ENCODE peak calls at places on chromosome 1, in ten cellular contexts. One of them, this sample, is unnamed.

GRCh38 chr1:54882483-54882882 is 4.5 kb downstream of the DHCR24 start:
- DNase-seq in astrocyte of the spinal cord: no peak
- DNase-seq in epithelial cell of esophagus: peak
- DNase-seq in GM12865: no peak
- DNase-seq in aorta: no peak
- DNase-seq in fibroblast of pulmonary artery: no peak
- DNase-seq in choroid plexus epithelial cell: peak
- DNase-seq in body of pancreas: no peak
- DNase-seq in AG10803: no peak
- DNase-seq in heart left ventricle: no peak
- DNase-seq in this sample: peak

GRCh38 chr1:26761217-26761616 is 26.5 kb upstream of the PIGV start:
- DNase-seq in epithelial cell of esophagus: no peak
- DNase-seq in heart left ventricle: no peak
- DNase-seq in body of pancreas: no peak
- DNase-seq in aorta: no peak
- DNase-seq in GM12865: no peak
- DNase-seq in fibroblast of pulmonary artery: no peak
- DNase-seq in astrocyte of the spinal cord: no peak
- DNase-seq in choroid plexus epithelial cell: no peak
- DNase-seq in AG10803: no peak
- DNase-seq in this sample: no peak

GRCh38 chr1:221697924-221698425 is 43.9 kb downstream of the DUSP10 start:
- DNase-seq in epithelial cell of esophagus: no peak
- DNase-seq in choroid plexus epithelial cell: peak
- DNase-seq in aorta: no peak
- DNase-seq in AG10803: peak
- DNase-seq in heart left ventricle: no peak
- DNase-seq in GM12865: no peak
- DNase-seq in astrocyte of the spinal cord: no peak
- DNase-seq in fibroblast of pulmonary artery: no peak
- DNase-seq in body of pancreas: no peak
- DNase-seq in this sample: no peak

GRCh38 chr1:100631015-100631521 is 88.5 kb upstream of the VCAM1 start:
- DNase-seq in body of pancreas: no peak
- DNase-seq in aorta: no peak
- DNase-seq in AG10803: peak
- DNase-seq in epithelial cell of esophagus: no peak
- DNase-seq in heart left ventricle: peak
- DNase-seq in fibroblast of pulmonary artery: peak
- DNase-seq in choroid plexus epithelial cell: peak
- DNase-seq in astrocyte of the spinal cord: peak
- DNase-seq in GM12865: no peak
- DNase-seq in this sample: no peak

GRCh38 chr1:189962171-189962570 is 515.5 kb downstream of the BRINP3 start:
- DNase-seq in body of pancreas: no peak
- DNase-seq in GM12865: no peak
- DNase-seq in aorta: no peak
- DNase-seq in fibroblast of pulmonary artery: peak
- DNase-seq in epithelial cell of esophagus: peak
- DNase-seq in AG10803: peak
- DNase-seq in choroid plexus epithelial cell: peak
- DNase-seq in heart left ventricle: no peak
- DNase-seq in astrocyte of the spinal cord: peak
- DNase-seq in this sample: no peak

GRCh38 chr1:156693858-156694562 is 11.4 kb downstream of the CRABP2 start:
- DNase-seq in aorta: no peak
- DNase-seq in fibroblast of pulmonary artery: no peak
- DNase-seq in astrocyte of the spinal cord: no peak
- DNase-seq in GM12865: no peak
- DNase-seq in choroid plexus epithelial cell: no peak
- DNase-seq in AG10803: no peak
- DNase-seq in body of pancreas: no peak
- DNase-seq in heart left ventricle: no peak
- DNase-seq in epithelial cell of esophagus: peak
- DNase-seq in this sample: no peak

GRCh38 chr1:220809187-220809550 is 22.5 kb downstream of the MTARC1 start:
- DNase-seq in AG10803: no peak
- DNase-seq in aorta: no peak
- DNase-seq in epithelial cell of esophagus: no peak
- DNase-seq in choroid plexus epithelial cell: no peak
- DNase-seq in fibroblast of pulmonary artery: no peak
- DNase-seq in heart left ventricle: no peak
- DNase-seq in GM12865: no peak
- DNase-seq in body of pancreas: no peak
- DNase-seq in astrocyte of the spinal cord: no peak
- DNase-seq in this sample: no peak

GRCh38 chr1:224219612-224220011 is 36.6 kb downstream of the DEGS1 start:
- DNase-seq in body of pancreas: peak
- DNase-seq in aorta: no peak
- DNase-seq in fibroblast of pulmonary artery: no peak
- DNase-seq in AG10803: no peak
- DNase-seq in choroid plexus epithelial cell: no peak
- DNase-seq in GM12865: no peak
- DNase-seq in astrocyte of the spinal cord: no peak
- DNase-seq in heart left ventricle: no peak
- DNase-seq in epithelial cell of esophagus: no peak
- DNase-seq in this sample: no peak

GRCh38 chr1:30125449-30126170 is 597.8 kb downstream of the MATN1 start:
- DNase-seq in GM12865: no peak
- DNase-seq in heart left ventricle: no peak
- DNase-seq in body of pancreas: no peak
- DNase-seq in astrocyte of the spinal cord: no peak
- DNase-seq in choroid plexus epithelial cell: no peak
- DNase-seq in epithelial cell of esophagus: no peak
- DNase-seq in fibroblast of pulmonary artery: no peak
- DNase-seq in AG10803: no peak
- DNase-seq in aorta: no peak
- DNase-seq in this sample: no peak

GRCh38 chr1:243253211-243253926 is 1.7 kb downstream of the CEP170 start:
- DNase-seq in heart left ventricle: no peak
- DNase-seq in astrocyte of the spinal cord: no peak
- DNase-seq in GM12865: peak
- DNase-seq in body of pancreas: no peak
- DNase-seq in choroid plexus epithelial cell: no peak
- DNase-seq in AG10803: peak
- DNase-seq in fibroblast of pulmonary artery: no peak
- DNase-seq in aorta: no peak
- DNase-seq in epithelial cell of esophagus: peak
- DNase-seq in this sample: no peak

GRCh38 chr1:20735581-20736111 is 3.1 kb upstream of the SH2D5 start:
- DNase-seq in heart left ventricle: no peak
- DNase-seq in body of pancreas: no peak
- DNase-seq in epithelial cell of esophagus: peak
- DNase-seq in choroid plexus epithelial cell: no peak
- DNase-seq in aorta: peak
- DNase-seq in astrocyte of the spinal cord: no peak
- DNase-seq in AG10803: no peak
- DNase-seq in fibroblast of pulmonary artery: peak
- DNase-seq in GM12865: no peak
- DNase-seq in this sample: no peak

GRCh38 chr1:206449566-206449965 is 20.7 kb upstream of the IKBKE start:
- DNase-seq in GM12865: no peak
- DNase-seq in heart left ventricle: no peak
- DNase-seq in epithelial cell of esophagus: no peak
- DNase-seq in astrocyte of the spinal cord: peak
- DNase-seq in body of pancreas: no peak
- DNase-seq in choroid plexus epithelial cell: peak
- DNase-seq in AG10803: no peak
- DNase-seq in fibroblast of pulmonary artery: no peak
- DNase-seq in aorta: no peak
- DNase-seq in this sample: no peak

GRCh38 chr1:188872376-188872775 is 1605.3 kb downstream of the BRINP3 start:
- DNase-seq in choroid plexus epithelial cell: no peak
- DNase-seq in astrocyte of the spinal cord: no peak
- DNase-seq in fibroblast of pulmonary artery: no peak
- DNase-seq in body of pancreas: no peak
- DNase-seq in GM12865: no peak
- DNase-seq in epithelial cell of esophagus: no peak
- DNase-seq in aorta: no peak
- DNase-seq in AG10803: no peak
- DNase-seq in heart left ventricle: no peak
- DNase-seq in this sample: no peak

GRCh38 chr1:150186789-150187559 is 37.3 kb downstream of the PLEKHO1 start:
- DNase-seq in fibroblast of pulmonary artery: peak
- DNase-seq in AG10803: peak
- DNase-seq in epithelial cell of esophagus: peak
- DNase-seq in GM12865: peak
- DNase-seq in astrocyte of the spinal cord: peak
- DNase-seq in body of pancreas: no peak
- DNase-seq in heart left ventricle: no peak
- DNase-seq in aorta: no peak
- DNase-seq in choroid plexus epithelial cell: peak
- DNase-seq in this sample: peak

DNA sequence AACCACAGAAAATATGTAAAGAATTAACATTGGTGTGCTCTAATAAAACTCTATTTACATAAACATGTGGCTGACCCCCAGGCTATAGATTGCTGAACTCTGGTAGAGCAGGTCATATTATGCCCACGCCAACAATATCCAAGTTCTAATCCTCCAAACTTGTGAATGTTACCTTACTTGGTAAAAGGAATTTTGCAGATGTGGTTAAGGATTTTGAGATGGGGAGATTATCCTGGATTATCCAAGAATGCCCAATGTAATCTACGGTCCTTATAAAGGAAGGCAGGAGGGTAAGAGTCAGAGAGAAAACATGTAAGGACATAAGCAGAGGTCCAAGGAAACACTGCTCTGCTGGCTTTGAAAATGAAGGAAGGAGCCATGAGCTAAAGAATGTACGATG is 200.9 kb downstream of the USH2A start:
- DNase-seq in heart left ventricle: no peak
- DNase-seq in epithelial cell of esophagus: no peak
- DNase-seq in AG10803: no peak
- DNase-seq in aorta: no peak
- DNase-seq in body of pancreas: no peak
- DNase-seq in fibroblast of pulmonary artery: no peak
- DNase-seq in GM12865: no peak
- DNase-seq in astrocyte of the spinal cord: no peak
- DNase-seq in choroid plexus epithelial cell: no peak
- DNase-seq in this sample: no peak
- H3K4me3 ChIP-seq in heart left ventricle: no peak
- H3K4me3 ChIP-seq in epithelial cell of esophagus: no peak
- H3K4me3 ChIP-seq in AG10803: no peak
- H3K4me3 ChIP-seq in aorta: no peak
- H3K4me3 ChIP-seq in body of pancreas: no peak
- H3K4me3 ChIP-seq in fibroblast of pulmonary artery: no peak
- H3K4me3 ChIP-seq in GM12865: no peak
- H3K4me3 ChIP-seq in astrocyte of the spinal cord: no peak
- H3K4me3 ChIP-seq in choroid plexus epithelial cell: no peak
- H3K4me3 ChIP-seq in this sample: no peak

GRCh38 chr1:203657735-203658134 is 31.1 kb downstream of the ATP2B4 start:
- DNase-seq in heart left ventricle: no peak
- DNase-seq in GM12865: no peak
- DNase-seq in fibroblast of pulmonary artery: no peak
- DNase-seq in AG10803: no peak
- DNase-seq in epithelial cell of esophagus: no peak
- DNase-seq in body of pancreas: no peak
- DNase-seq in astrocyte of the spinal cord: no peak
- DNase-seq in aorta: no peak
- DNase-seq in choroid plexus epithelial cell: no peak
- DNase-seq in this sample: no peak
- H3K4me3 ChIP-seq in heart left ventricle: no peak
- H3K4me3 ChIP-seq in GM12865: no peak
- H3K4me3 ChIP-seq in fibroblast of pulmonary artery: no peak
- H3K4me3 ChIP-seq in AG10803: no peak
- H3K4me3 ChIP-seq in epithelial cell of esophagus: no peak
- H3K4me3 ChIP-seq in body of pancreas: no peak
- H3K4me3 ChIP-seq in astrocyte of the spinal cord: no peak
- H3K4me3 ChIP-seq in aorta: no peak
- H3K4me3 ChIP-seq in choroid plexus epithelial cell: no peak
- H3K4me3 ChIP-seq in this sample: no peak

GRCh38 chr1:46409063-46409372 is 14.9 kb downstream of the FAAH start:
- DNase-seq in GM12865: no peak
- DNase-seq in body of pancreas: no peak
- DNase-seq in astrocyte of the spinal cord: no peak
- DNase-seq in epithelial cell of esophagus: no peak
- DNase-seq in fibroblast of pulmonary artery: no peak
- DNase-seq in heart left ventricle: no peak
- DNase-seq in aorta: peak
- DNase-seq in AG10803: no peak
- DNase-seq in choroid plexus epithelial cell: no peak
- DNase-seq in this sample: no peak

GRCh38 chr1:46411601-46412341 is 17.7 kb downstream of the FAAH start:
- DNase-seq in GM12865: no peak
- DNase-seq in aorta: peak
- DNase-seq in astrocyte of the spinal cord: no peak
- DNase-seq in fibroblast of pulmonary artery: no peak
- DNase-seq in AG10803: no peak
- DNase-seq in body of pancreas: no peak
- DNase-seq in epithelial cell of esophagus: no peak
- DNase-seq in choroid plexus epithelial cell: no peak
- DNase-seq in heart left ventricle: no peak
- DNase-seq in this sample: no peak

GRCh38 chr1:46410156-46411009 is 16.3 kb downstream of the FAAH start:
- DNase-seq in aorta: peak
- DNase-seq in heart left ventricle: no peak
- DNase-seq in epithelial cell of esophagus: no peak
- DNase-seq in body of pancreas: no peak
- DNase-seq in GM12865: no peak
- DNase-seq in choroid plexus epithelial cell: peak
- DNase-seq in astrocyte of the spinal cord: no peak
- DNase-seq in AG10803: no peak
- DNase-seq in fibroblast of pulmonary artery: peak
- DNase-seq in this sample: no peak

GRCh38 chr1:46412853-46413595 is 18.9 kb downstream of the FAAH start:
- DNase-seq in heart left ventricle: no peak
- DNase-seq in body of pancreas: no peak
- DNase-seq in fibroblast of pulmonary artery: no peak
- DNase-seq in astrocyte of the spinal cord: no peak
- DNase-seq in epithelial cell of esophagus: no peak
- DNase-seq in AG10803: no peak
- DNase-seq in GM12865: no peak
- DNase-seq in choroid plexus epithelial cell: no peak
- DNase-seq in aorta: no peak
- DNase-seq in this sample: no peak

GRCh38 chr1:46411010-46411405 is 16.9 kb downstream of the FAAH start:
- DNase-seq in GM12865: no peak
- DNase-seq in choroid plexus epithelial cell: no peak
- DNase-seq in body of pancreas: no peak
- DNase-seq in aorta: peak
- DNase-seq in AG10803: no peak
- DNase-seq in astrocyte of the spinal cord: no peak
- DNase-seq in fibroblast of pulmonary artery: no peak
- DNase-seq in epithelial cell of esophagus: no peak
- DNase-seq in heart left ventricle: no peak
- DNase-seq in this sample: no peak
- H3K4me3 ChIP-seq in GM12865: no peak
- H3K4me3 ChIP-seq in choroid plexus epithelial cell: no peak
- H3K4me3 ChIP-seq in body of pancreas: no peak
- H3K4me3 ChIP-seq in aorta: no peak
- H3K4me3 ChIP-seq in AG10803: no peak
- H3K4me3 ChIP-seq in astrocyte of the spinal cord: no peak
- H3K4me3 ChIP-seq in fibroblast of pulmonary artery: no peak
- H3K4me3 ChIP-seq in epithelial cell of esophagus: no peak
- H3K4me3 ChIP-seq in heart left ventricle: no peak
- H3K4me3 ChIP-seq in this sample: no peak

DNA sequence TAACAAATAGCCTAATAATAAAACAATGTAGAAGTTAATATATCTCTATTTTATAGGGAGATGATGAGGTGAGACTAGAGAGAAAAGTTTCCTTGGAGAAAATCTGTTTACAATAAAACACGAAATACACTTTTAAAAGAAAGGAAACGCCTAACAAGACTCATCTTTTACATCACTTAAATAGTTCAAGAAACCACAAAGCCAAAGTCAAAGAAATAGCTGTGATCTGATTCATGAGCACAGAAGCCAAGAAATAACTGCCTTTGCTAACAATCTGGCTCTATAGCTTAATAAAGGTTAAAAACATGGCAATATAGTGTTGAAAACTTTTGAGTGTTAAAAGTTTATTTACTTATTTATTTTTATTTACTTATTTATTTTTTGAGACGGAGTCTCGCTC is 61.5 kb downstream of the TOR3A start:
- DNase-seq in heart left ventricle: no peak
- DNase-seq in aorta: no peak
- DNase-seq in AG10803: peak
- DNase-seq in body of pancreas: no peak
- DNase-seq in epithelial cell of esophagus: peak
- DNase-seq in fibroblast of pulmonary artery: peak
- DNase-seq in astrocyte of the spinal cord: peak
- DNase-seq in choroid plexus epithelial cell: peak
- DNase-seq in GM12865: no peak
- DNase-seq in this sample: no peak
- H3K4me3 ChIP-seq in heart left ventricle: no peak
- H3K4me3 ChIP-seq in aorta: no peak
- H3K4me3 ChIP-seq in AG10803: no peak
- H3K4me3 ChIP-seq in body of pancreas: no peak
- H3K4me3 ChIP-seq in epithelial cell of esophagus: peak
- H3K4me3 ChIP-seq in fibroblast of pulmonary artery: peak
- H3K4me3 ChIP-seq in astrocyte of the spinal cord: peak
- H3K4me3 ChIP-seq in choroid plexus epithelial cell: no peak
- H3K4me3 ChIP-seq in GM12865: no peak
- H3K4me3 ChIP-seq in this sample: no peak